ENCODE peak calls at places on chromosomes 16 and 17, in five cellular contexts. H is brain microvascular endothelial cell, F is fibroblast of lung, W is thoracic aorta, Q is RWPE1. T is an unnamed sample.

GRCh38 chr16:78607465-78607864 is 508.0 kb downstream of the WWOX start:
- DNase-seq in H (no peak), F (peak), W (no peak), Q (peak), T (no peak)

GRCh38 chr16:66382966-66383299 is 16.4 kb downstream of the CDH5 start:
- DNase-seq in H (peak), F (peak), W (no peak), Q (peak), T (no peak)

GRCh38 chr17:40909755-40910154 is 24.7 kb upstream of the KRT20 start:
- DNase-seq in H (peak), F (peak), W (no peak), Q (peak), T (no peak)

GRCh38 chr16:8173111-8173644 is 417.1 kb downstream of the TMEM114 start:
- DNase-seq in H (peak), F (peak), W (no peak), Q (peak), T (peak)

GRCh38 chr17:10003705-10004104 is 98.6 kb upstream of the RCVRN start:
- DNase-seq in H (no peak), F (no peak), W (no peak), Q (no peak), T (no peak)

GRCh38 chr16:19555938-19556778 is 655 bp downstream of the VPS35L start:
- DNase-seq in H (peak), F (peak), W (no peak), Q (no peak), T (no peak)

GRCh38 chr17:41026668-41027471 is at the start of gene KRTAP1-5:
- DNase-seq in H (peak), F (peak), W (no peak), Q (no peak), T (no peak)

GRCh38 chr17:16877102-16877501 is 94.8 kb downstream of the TNFRSF13B start:
- DNase-seq in H (no peak), F (no peak), W (no peak), Q (no peak), T (no peak)

GRCh38 chr16:17272716-17273115 is 198.0 kb downstream of the XYLT1 start:
- DNase-seq in H (no peak), F (no peak), W (no peak), Q (no peak), T (no peak)

GRCh38 chr16:69741951-69742904 is 12.5 kb downstream of the NOB1 start:
- DNase-seq in H (peak), F (peak), W (no peak), Q (no peak), T (peak)

GRCh38 chr17:40104570-40105471 is 4.4 kb upstream of the NR1D1 start:
- DNase-seq in H (no peak), F (no peak), W (no peak), Q (no peak), T (no peak)

GRCh38 chr16:50721549-50722409 is 20.1 kb upstream of the CYLD start:
- DNase-seq in H (no peak), F (no peak), W (no peak), Q (peak), T (no peak)

GRCh38 chr16:75192606-75193264 is 14.2 kb downstream of the CTRB2 start:
- DNase-seq in H (no peak), F (no peak), W (no peak), Q (no peak), T (no peak)

GRCh38 chr16:74298104-74298503 is 1.5 kb downstream of the PSMD7 start:
- DNase-seq in H (no peak), F (no peak), W (no peak), Q (no peak), T (no peak)

GRCh38 chr17:37744961-37745800 is at the start of gene HNF1B:
- DNase-seq in H (no peak), F (no peak), W (no peak), Q (no peak), T (no peak)

GRCh38 chr16:49273771-49274170 is 7.9 kb downstream of the CBLN1 start:
- DNase-seq in H (no peak), F (no peak), W (no peak), Q (no peak), T (no peak)

GRCh38 chr16:86227801-86228200 is 282.5 kb upstream of the FOXF1 start:
- DNase-seq in H (no peak), F (peak), W (no peak), Q (no peak), T (no peak)

GRCh38 chr16:26859086-26859485 is 207.6 kb upstream of the C16orf82 start:
- DNase-seq in H (no peak), F (no peak), W (no peak), Q (no peak), T (no peak)

GRCh38 chr16:86245351-86245750 is 265.0 kb upstream of the FOXF1 start:
- DNase-seq in H (no peak), F (no peak), W (no peak), Q (no peak), T (no peak)

GRCh38 chr17:82077617-82078358 is 12.2 kb upstream of the DUS1L start:
- DNase-seq in H (no peak), F (no peak), W (no peak), Q (no peak), T (no peak)

GRCh38 chr16:84275562-84276151 is 19.0 kb upstream of the WFDC1 start:
- DNase-seq in H (no peak), F (no peak), W (no peak), Q (no peak), T (no peak)

GRCh38 chr16:10511829-10512228 is 68.6 kb downstream of the EMP2 start:
- DNase-seq in H (no peak), F (no peak), W (no peak), Q (no peak), T (no peak)

GRCh38 chr17:1486802-1487695 is 5.4 kb downstream of the MYO1C start:
- DNase-seq in H (peak), F (peak), W (peak), Q (peak), T (peak)

GRCh38 chr17:63335818-63336217 is 110.3 kb downstream of the CYB561 start:
- DNase-seq in H (no peak), F (no peak), W (no peak), Q (no peak), T (no peak)

GRCh38 chr17:41230094-41230493 is 2.2 kb upstream of the KRTAP9-3 start:
- DNase-seq in H (no peak), F (no peak), W (no peak), Q (no peak), T (no peak)

GRCh38 chr17:57563968-57564367 is 181.1 kb downstream of the CCDC182 start:
- DNase-seq in H (no peak), F (no peak), W (no peak), Q (no peak), T (no peak)

GRCh38 chr16:64381979-64382378 is 739.9 kb downstream of the CDH11 start:
- DNase-seq in H (no peak), F (no peak), W (no peak), Q (no peak), T (no peak)

GRCh38 chr16:87851141-87851587 is 18.1 kb downstream of the SLC7A5 start:
- DNase-seq in H (no peak), F (no peak), W (no peak), Q (peak), T (no peak)

GRCh38 chr16:879461-879861 is 78.9 kb upstream of the GNG13 start:
- DNase-seq in H (no peak), F (no peak), W (no peak), Q (no peak), T (no peak)

GRCh38 chr17:27379863-27380533 is 76.2 kb upstream of the KSR1 start:
- DNase-seq in H (peak), F (peak), W (no peak), Q (peak), T (no peak)

GRCh38 chr17:31900877-31901276 is 631 bp downstream of the UTP6 start:
- DNase-seq in H (peak), F (peak), W (no peak), Q (peak), T (no peak)

GRCh38 chr16:26642047-26642664 is 424.6 kb upstream of the C16orf82 start:
- DNase-seq in H (no peak), F (no peak), W (no peak), Q (no peak), T (no peak)

GRCh38 chr16:20388854-20389253 is 15.7 kb downstream of the PDILT start:
- DNase-seq in H (no peak), F (no peak), W (no peak), Q (no peak), T (no peak)

GRCh38 chr16:58866935-58867334 is 132.8 kb upstream of the GOT2 start:
- DNase-seq in H (no peak), F (no peak), W (no peak), Q (no peak), T (no peak)

GRCh38 chr16:21704733-21705132 is 41.0 kb downstream of the OTOA start:
- DNase-seq in H (no peak), F (no peak), W (no peak), Q (no peak), T (no peak)

GRCh38 chr17:36879599-36880255 is 57.5 kb upstream of the LHX1 start:
- DNase-seq in H (no peak), F (no peak), W (no peak), Q (no peak), T (no peak)

GRCh38 chr17:45171338-45172231 is 9.9 kb downstream of the HEXIM2 start:
- DNase-seq in H (no peak), F (peak), W (no peak), Q (peak), T (no peak)
- TF ChIP-seq CTCF in H (no peak), F (no peak), W (no peak), Q (no peak), T (no peak)

DNA sequence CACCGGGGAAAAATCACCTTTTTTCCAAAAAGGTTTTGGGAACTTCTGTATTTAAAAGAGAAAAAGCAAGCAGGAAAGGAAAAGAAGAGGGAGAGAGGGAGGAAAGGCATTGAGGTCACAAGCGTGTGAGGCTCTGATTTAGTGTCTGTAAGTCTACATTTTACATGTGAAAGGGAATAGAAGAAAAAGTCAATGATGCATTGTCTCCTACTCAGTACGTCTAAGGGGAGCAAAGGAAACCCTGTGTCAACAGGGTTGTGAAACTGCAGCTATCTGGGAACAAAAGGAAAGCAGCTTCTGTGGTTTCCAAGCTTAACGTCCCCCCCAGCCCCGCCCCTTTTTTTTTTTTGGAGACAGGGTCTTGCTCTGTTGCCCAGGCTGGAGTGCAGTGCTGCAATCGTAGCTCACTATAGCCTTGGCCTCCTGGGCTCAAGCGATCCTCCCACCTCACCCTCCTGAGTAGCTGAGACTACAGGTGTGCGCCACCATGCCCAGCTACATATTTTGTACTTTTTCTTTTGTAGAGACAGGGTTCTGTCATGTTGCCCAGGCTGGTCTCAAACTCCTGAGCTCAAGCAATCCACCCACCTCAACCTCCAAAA is 1.8 kb upstream of the CDC42EP4 start:
- DNase-seq in H (no peak), F (no peak), W (no peak), Q (no peak), T (no peak)
- TF ChIP-seq CTCF in H (no peak), F (no peak), W (no peak), Q (no peak), T (no peak)

GRCh38 chr16:76681296-76681695 is 404.1 kb downstream of the CNTNAP4 start:
- DNase-seq in H (no peak), F (no peak), W (no peak), Q (no peak), T (no peak)

DNA sequence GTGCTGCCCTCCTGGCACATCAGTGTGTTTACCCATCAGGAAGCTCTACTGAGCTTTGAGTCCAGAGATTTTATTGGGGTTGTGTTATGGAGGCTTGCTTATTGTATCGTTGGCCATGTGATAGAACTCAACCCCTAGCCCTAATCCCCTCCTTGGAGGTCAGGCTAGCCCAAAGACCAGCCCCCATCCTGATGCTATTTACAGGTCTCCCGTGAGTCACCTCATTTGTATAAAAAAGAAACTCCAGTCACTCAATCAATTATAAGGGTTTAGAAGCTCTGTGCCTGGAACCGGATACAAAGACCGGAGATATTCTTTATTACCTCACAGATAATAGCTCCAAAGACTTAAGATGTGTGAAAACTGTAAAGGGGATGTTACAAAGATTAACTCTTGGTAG is 405.9 kb downstream of the CNTNAP4 start:
- DNase-seq in H (no peak), F (no peak), W (no peak), Q (no peak), T (no peak)
- TF ChIP-seq CTCF in H (no peak), F (no peak), W (no peak), Q (no peak), T (no peak)

DNA sequence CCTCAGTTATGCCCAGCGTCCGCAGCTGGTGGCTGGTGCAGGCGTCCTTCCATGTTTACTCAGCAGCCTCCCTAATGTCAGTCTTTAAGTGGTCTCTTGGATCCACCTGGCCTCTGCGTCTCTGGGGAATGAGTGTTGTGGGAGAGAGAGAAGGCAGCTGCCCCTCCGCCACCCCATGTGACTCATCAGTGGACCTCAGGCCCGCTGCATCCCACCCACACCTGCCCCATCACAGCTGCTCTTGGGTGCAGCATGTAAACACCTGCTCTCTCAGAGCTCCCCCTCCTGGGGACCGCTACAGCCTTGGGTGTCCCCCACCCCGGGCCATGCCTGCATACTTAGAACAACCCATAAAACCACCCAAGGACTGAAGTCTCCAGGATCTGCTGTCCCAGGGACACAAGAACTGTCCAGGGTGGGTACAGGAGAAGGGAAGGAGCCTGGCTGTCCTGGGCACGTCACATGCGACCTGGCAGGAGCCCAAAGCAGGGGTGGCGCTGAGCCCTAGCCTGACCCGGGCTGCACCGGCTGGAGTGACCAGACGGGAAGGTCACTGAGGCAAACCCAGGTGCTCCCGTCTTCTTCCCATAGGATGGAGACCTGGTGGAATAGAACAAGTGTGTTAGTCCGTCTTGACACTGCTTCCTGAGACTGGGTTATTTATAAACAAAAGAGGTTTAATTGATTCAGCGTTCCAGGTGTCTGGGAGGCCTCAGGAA is 4.2 kb downstream of the C16orf90 start:
- DNase-seq in H (no peak), F (no peak), W (no peak), Q (no peak), T (no peak)
- TF ChIP-seq CTCF in H (no peak), F (no peak), W (no peak), Q (no peak), T (no peak)

DNA sequence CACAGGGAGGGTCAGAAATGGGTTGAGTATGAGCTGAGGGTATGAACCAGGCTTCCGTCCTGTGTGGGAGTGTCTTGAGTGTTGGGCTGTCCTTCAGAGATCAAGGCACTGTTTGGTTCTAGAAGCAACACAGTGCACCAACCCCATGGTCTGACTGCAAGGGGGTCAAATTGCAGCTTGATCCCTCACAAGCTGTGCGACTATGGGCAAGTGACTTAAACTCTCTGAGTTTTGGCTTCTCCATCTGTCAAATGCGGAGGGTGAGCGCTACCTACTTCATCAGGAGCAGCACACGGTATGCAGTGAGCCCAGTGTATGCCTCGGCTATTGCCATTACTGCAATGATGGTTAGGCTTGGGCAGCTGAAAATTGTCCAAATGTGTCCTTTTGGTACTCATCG is 21.0 kb downstream of the SEC14L5 start:
- DNase-seq in H (no peak), F (no peak), W (no peak), Q (no peak), T (no peak)
- TF ChIP-seq CTCF in H (no peak), F (no peak), W (no peak), Q (no peak), T (no peak)

GRCh38 chr16:81994485-81994884 is 16.8 kb downstream of the SDR42E1 start:
- DNase-seq in H (no peak), F (no peak), W (no peak), Q (no peak), T (no peak)
- TF ChIP-seq CTCF in H (peak), F (no peak), W (no peak), Q (no peak), T (no peak)

T was measured in omental fat pad.